ENCODE peak calls at places on chromosomes 4 and X, in five cellular contexts. N is cardiac fibroblast; R is CD8-positive, alpha-beta memory T cell; P is choroid plexus epithelial cell; U is AG04449. Y is an unnamed sample.

GRCh38 chrX:1462596-1463251 is 10.0 kb upstream of the ASMTL start:
- DNase-seq in R (peak; percentile 63), P (peak; percentile 76), N (peak; percentile 92), U (peak; percentile 5), Y (peak; percentile 70)

GRCh38 chr4:186554890-186555827 is at the start of gene MTNR1A:
- DNase-seq in N (peak; percentile 22), R (no peak), P (peak; percentile 13), U (no peak), Y (no peak)

GRCh38 chrX:95945528-95945927 is 739.1 kb upstream of the DIAPH2 start:
- DNase-seq in N (peak; percentile 36), U (no peak), P (peak; percentile 1), R (no peak), Y (no peak)

GRCh38 chr4:11409632-11410031 is 19.1 kb downstream of the HS3ST1 start:
- DNase-seq in P (no peak), N (no peak), U (no peak), R (no peak), Y (no peak)

GRCh38 chrX:8841911-8842310 is 40.7 kb upstream of the FAM9A start:
- DNase-seq in P (peak; percentile 49), R (no peak), N (no peak), U (no peak), Y (no peak)

GRCh38 chrX:121869876-121870477 is 822.6 kb downstream of the GLUD2 start:
- DNase-seq in N (no peak), R (no peak), P (no peak), U (no peak), Y (no peak)

GRCh38 chr4:41318839-41319530 is 62.3 kb downstream of the UCHL1 start:
- DNase-seq in P (peak; percentile 26), N (peak; percentile 14), U (no peak), R (no peak), Y (no peak)

GRCh38 chr4:119172223-119172622 is 36.6 kb downstream of the MYOZ2 start:
- DNase-seq in P (no peak), R (no peak), U (no peak), N (peak; percentile 17), Y (no peak)

GRCh38 chr4:181157647-181158046 is 1085.6 kb upstream of the TENM3 start:
- DNase-seq in P (no peak), N (no peak), U (no peak), R (no peak), Y (no peak)

GRCh38 chrX:103253608-103254007 is 1.3 kb downstream of the TCEAL8 start:
- DNase-seq in R (no peak), U (no peak), N (peak; percentile 19), P (peak; percentile 22), Y (no peak)

GRCh38 chr4:129641179-129641578 is 545.2 kb downstream of the C4orf33 start:
- DNase-seq in N (peak; percentile 68), P (peak; percentile 77), U (no peak), R (peak; percentile 1), Y (no peak)

GRCh38 chr4:100557306-100557705 is 39.5 kb upstream of the EMCN start:
- DNase-seq in P (no peak), R (no peak), N (no peak), U (no peak), Y (no peak)

GRCh38 chrX:7127058-7127457 is 20.5 kb upstream of the STS start:
- DNase-seq in P (peak; percentile 29), U (no peak), N (no peak), R (no peak), Y (no peak)

GRCh38 chrX:114798902-114799301 is 215.0 kb downstream of the HTR2C start:
- DNase-seq in P (peak; percentile 12), N (peak; percentile 5), R (no peak), U (no peak), Y (no peak)

GRCh38 chrX:139967300-139967699 is 2.0 kb upstream of the CXorf66 start:
- DNase-seq in N (peak; percentile 22), R (no peak), U (no peak), P (peak; percentile 2), Y (no peak)

GRCh38 chr4:176207839-176208238 is 12.5 kb upstream of the SPATA4 start:
- DNase-seq in U (no peak), P (no peak), R (no peak), N (no peak), Y (no peak)

GRCh38 chrX:109632906-109633504 is 8.0 kb upstream of the KCNE5 start:
- DNase-seq in P (peak; percentile 53), U (no peak), R (no peak), N (peak; percentile 42), Y (no peak)

GRCh38 chr4:91304292-91304691 is 999.5 kb upstream of the GRID2 start:
- DNase-seq in N (no peak), U (no peak), P (no peak), R (no peak), Y (no peak)
- H3K4me3 ChIP-seq in N (no peak overlapping the region), U (no peak overlapping the region), P (no peak overlapping the region), R (no peak overlapping the region), Y (no peak overlapping the region)

GRCh38 chr4:76867880-76868655 is 29.9 kb downstream of the SOWAHB start:
- DNase-seq in U (no peak), N (no peak), P (no peak), R (no peak), Y (no peak)
- H3K4me3 ChIP-seq in U (no peak overlapping the region), N (no peak overlapping the region), P (no peak overlapping the region), R (no peak overlapping the region), Y (no peak overlapping the region)

GRCh38 chrX:21926527-21927278 is 13.8 kb upstream of the SMS start:
- DNase-seq in U (peak; percentile 86), N (peak; percentile 97), R (no peak), P (peak; percentile 95), Y (no peak)
- H3K4me3 ChIP-seq in U (no peak overlapping the region), N (no peak overlapping the region), R (no peak overlapping the region), P (no peak overlapping the region), Y (no peak overlapping the region)

GRCh38 chrX:141175786-141176185 is 1.1 kb downstream of the LDOC1 start:
- DNase-seq in U (no peak), R (no peak), N (no peak), P (no peak), Y (no peak)
- H3K4me3 ChIP-seq in U (peak overlapping the region; percentile 77), R (no peak overlapping the region), N (no peak overlapping the region), P (no peak overlapping the region), Y (no peak overlapping the region)